ENCODE peak calls at places on chromosomes 13 and 19, in six cellular contexts. R, D, F, W, U and O are unnamed samples.
A peak's percentile ranks its signal among the peaks of the same experiment; 100 is the strongest.

GRCh38 chr19:31114585-31114984 is 234.7 kb downstream of the TSHZ3 start:
- DNase-seq in R (no peak), D (no peak), F (no peak), W (no peak), U (no peak), O (no peak)

GRCh38 chr19:23346696-23347095 is 48.6 kb downstream of the ZNF91 start:
- DNase-seq in R (no peak), D (no peak), F (no peak), W (no peak), U (no peak), O (no peak)

GRCh38 chr13:77339408-77339807 is 12.5 kb upstream of the MYCBP2 start:
- DNase-seq in R (no peak), D (no peak), F (peak; percentile 41), W (no peak), U (no peak), O (peak; percentile 82)

GRCh38 chr13:37598572-37598971 is at the start of gene POSTN:
- DNase-seq in R (no peak), D (no peak), F (no peak), W (no peak), U (no peak), O (no peak)

GRCh38 chr13:101552797-101553196 is 100.3 kb downstream of the ITGBL1 start:
- DNase-seq in R (peak; percentile 11), D (no peak), F (no peak), W (no peak), U (no peak), O (no peak)

GRCh38 chr19:47005873-47006272 is 13.8 kb upstream of the NPAS1 start:
- DNase-seq in R (peak; percentile 41), D (no peak), F (no peak), W (no peak), U (no peak), O (peak; percentile 22)

GRCh38 chr13:71513414-71514063 is 353.5 kb downstream of the DACH1 start:
- DNase-seq in R (no peak), D (no peak), F (no peak), W (no peak), U (no peak), O (no peak)

GRCh38 chr19:45496349-45496953 is 396 bp downstream of the RTN2 start:
- DNase-seq in R (no peak), D (peak; percentile 61), F (peak; percentile 42), W (peak; percentile 91), U (no peak), O (no peak)

GRCh38 chr19:42480335-42481095 is 37.8 kb upstream of the CXCL17 start:
- DNase-seq in R (peak; percentile 42), D (no peak), F (no peak), W (no peak), U (no peak), O (no peak)

GRCh38 chr13:91136806-91137205 is 210.7 kb upstream of the MIR17HG start:
- DNase-seq in R (no peak), D (no peak), F (no peak), W (no peak), U (no peak), O (no peak)

GRCh38 chr19:4374451-4375163 is 25.7 kb downstream of the SH3GL1 start:
- DNase-seq in R (peak; percentile 81), D (peak; percentile 85), F (no peak), W (no peak), U (peak; percentile 96), O (no peak)

GRCh38 chr13:60351326-60351725 is 45.7 kb upstream of the TDRD3 start:
- DNase-seq in R (peak; percentile 9), D (no peak), F (no peak), W (no peak), U (no peak), O (no peak)

GRCh38 chr13:29521336-29521735 is 74.2 kb downstream of the SLC7A1 start:
- DNase-seq in R (no peak), D (no peak), F (no peak), W (peak; percentile 49), U (peak; percentile 63), O (no peak)

GRCh38 chr19:46890423-46891170 is 29.8 kb downstream of the ARHGAP35 start:
- DNase-seq in R (peak; percentile 41), D (peak; percentile 67), F (no peak), W (no peak), U (no peak), O (no peak)

GRCh38 chr13:89695343-89696257 is 1651.9 kb upstream of the MIR17HG start:
- DNase-seq in R (peak; percentile 63), D (no peak), F (peak; percentile 35), W (no peak), U (no peak), O (peak; percentile 39)

GRCh38 chr19:54100560-54100959 is at the start of gene OSCAR:
- DNase-seq in R (no peak), D (peak; percentile 47), F (no peak), W (peak; percentile 82), U (no peak), O (no peak)

GRCh38 chr19:43408043-43408442 is 6.6 kb upstream of the TEX101 start:
- DNase-seq in R (no peak), D (no peak), F (no peak), W (no peak), U (no peak), O (no peak)

GRCh38 chr19:56476671-56477428 is at the start of gene ZNF667:
- DNase-seq in R (peak; percentile 42), D (no peak), F (no peak), W (peak; percentile 74), U (no peak), O (no peak)

GRCh38 chr19:33767898-33768413 is 28.7 kb upstream of the KCTD15 start:
- DNase-seq in R (peak; percentile 15), D (no peak), F (peak; percentile 29), W (no peak), U (no peak), O (peak; percentile 34)

GRCh38 chr19:48492925-48493717 is 18.5 kb downstream of the LMTK3 start:
- DNase-seq in R (peak; percentile 99), D (peak; percentile 97), F (peak; percentile 93), W (peak; percentile 94), U (peak; percentile 96), O (peak; percentile 98)

GRCh38 chr13:28138012-28138755 is at the start of gene PAN3:
- DNase-seq in R (peak; percentile 91), D (peak; percentile 97), F (peak; percentile 80), W (peak; percentile 99), U (peak; percentile 95), O (peak; percentile 95)

GRCh38 chr19:19399733-19400438 is 5.6 kb upstream of the GATAD2A start:
- DNase-seq in R (no peak), D (no peak), F (no peak), W (peak; percentile 15), U (no peak), O (no peak)

GRCh38 chr13:96020155-96020575 is 33.0 kb downstream of the UGGT2 start:
- DNase-seq in R (peak; percentile 79), D (peak; percentile 57), F (peak; percentile 64), W (no peak), U (no peak), O (peak; percentile 14)

GRCh38 chr19:35000647-35001501 is 751 bp downstream of the GRAMD1A start:
- DNase-seq in R (peak; percentile 55), D (peak; percentile 80), F (peak; percentile 41), W (peak; percentile 90), U (no peak), O (peak; percentile 89)

GRCh38 chr19:38375748-38376147 is 1.4 kb downstream of the PSMD8 start:
- DNase-seq in R (peak; percentile 31), D (no peak), F (no peak), W (no peak), U (no peak), O (no peak)
- H3K4me3 ChIP-seq in R (peak overlapping the region; percentile 93), D (peak overlapping the region; percentile 76), F (peak overlapping the region; percentile 89), W (peak overlapping the region; percentile 72), U (peak overlapping the region; percentile 95), O (peak overlapping the region; percentile 84)

DNA sequence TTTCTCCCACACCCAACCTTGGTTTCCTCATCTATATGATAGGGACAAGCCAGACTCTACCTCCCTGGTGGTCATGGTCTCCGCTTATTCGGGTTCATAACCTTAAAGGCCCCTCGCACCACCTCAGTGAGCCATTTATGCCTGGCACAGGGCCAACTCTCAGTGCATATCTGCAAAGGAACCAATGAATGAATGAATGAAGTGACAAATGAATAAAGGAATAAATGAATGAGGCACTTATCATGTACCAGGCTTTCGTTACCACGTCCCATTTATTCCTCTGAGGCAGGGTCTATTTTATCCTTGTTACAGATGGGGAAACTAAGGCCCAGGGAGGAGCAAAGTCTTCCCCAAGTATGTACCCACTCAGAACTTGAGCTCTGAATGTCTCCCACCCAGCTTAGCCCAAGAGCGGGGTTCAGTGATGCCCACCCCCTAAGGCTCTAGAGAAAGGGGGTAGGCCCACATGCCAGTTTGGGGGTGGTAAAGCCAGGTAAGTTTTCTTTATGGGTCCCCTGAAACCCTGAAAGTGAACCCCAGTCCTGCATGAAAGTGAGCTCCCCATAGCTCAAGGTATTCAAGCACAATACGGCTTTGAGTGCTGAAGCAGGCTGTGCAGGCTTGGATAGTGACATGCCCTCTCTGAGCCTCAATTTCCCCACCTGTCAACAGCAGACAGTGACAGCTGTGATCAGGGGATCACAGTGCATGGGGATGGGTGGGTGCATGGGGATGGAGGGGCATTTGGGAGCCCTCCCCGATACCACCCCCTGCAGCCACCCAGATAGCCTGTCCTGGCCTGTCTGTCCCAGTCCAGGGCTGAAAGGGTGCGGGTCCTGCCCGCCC is 490 bp upstream of the SLC5A5 start:
- DNase-seq in R (no peak), D (no peak), F (no peak), W (no peak), U (no peak), O (no peak)
- H3K4me3 ChIP-seq in R (no peak overlapping the region), D (peak overlapping the region; percentile 34), F (no peak overlapping the region), W (no peak overlapping the region), U (no peak overlapping the region), O (no peak overlapping the region)

GRCh38 chr19:12195501-12195860 is 32.6 kb downstream of the ZNF136 start:
- DNase-seq in R (no peak), D (no peak), F (no peak), W (no peak), U (no peak), O (no peak)
- H3K4me3 ChIP-seq in R (peak overlapping the region; percentile 49), D (peak overlapping the region; percentile 54), F (no peak overlapping the region), W (peak overlapping the region; percentile 59), U (peak overlapping the region; percentile 67), O (no peak overlapping the region)

GRCh38 chr13:109802936-109803335 is 16.6 kb upstream of the IRS2 start:
- DNase-seq in R (no peak), D (peak; percentile 61), F (no peak), W (no peak), U (no peak), O (no peak)
- H3K4me3 ChIP-seq in R (no peak overlapping the region), D (no peak overlapping the region), F (no peak overlapping the region), W (no peak overlapping the region), U (no peak overlapping the region), O (no peak overlapping the region)